ENCODE peak calls at places on chromosomes 16 and 17, in nine cellular contexts. U is NB4, W is fibroblast of lung, N is retinal pigment epithelial cell, T is heart right ventricle, Y is psoas muscle, M is IMR-90, V is cardiac muscle cell, C is lower leg skin. Q is an unnamed sample.
A peak's percentile ranks its signal among the peaks of the same experiment; 100 is the strongest.

GRCh38 chr16:4110680-4111079 is 5.6 kb downstream of the ADCY9 start:
- DNase-seq in Y (no peak), T (no peak), V (no peak), N (no peak), C (no peak), W (no peak), U (no peak), M (no peak), Q (no peak)

GRCh38 chr17:66423436-66423922 is 121.1 kb downstream of the PRKCA start:
- DNase-seq in V (peak; percentile 21), W (peak; percentile 60), T (no peak), M (no peak), N (no peak), U (no peak), C (no peak), Y (no peak), Q (peak; percentile 44)

GRCh38 chr16:80973991-80974390 is 32.7 kb downstream of the CMC2 start:
- DNase-seq in T (no peak), N (no peak), U (no peak), V (no peak), Y (no peak), C (no peak), M (peak; percentile 38), W (no peak), Q (no peak)

GRCh38 chr16:1823821-1824220 is 2.8 kb downstream of the HAGH start:
- DNase-seq in M (peak; percentile 59), Y (no peak), U (peak; percentile 83), W (peak; percentile 47), T (no peak), C (no peak), N (peak; percentile 19), V (peak; percentile 58), Q (peak; percentile 39)

GRCh38 chr17:73711184-73711583 is 66.9 kb upstream of the SDK2 start:
- DNase-seq in Y (no peak), C (no peak), V (no peak), T (no peak), N (no peak), W (no peak), M (no peak), U (peak; percentile 33), Q (no peak)

GRCh38 chr17:37273419-37274051 is 102.2 kb upstream of the C17orf78 start:
- DNase-seq in C (no peak), M (peak; percentile 84), N (peak; percentile 93), T (no peak), U (peak; percentile 40), Y (no peak), W (peak; percentile 18), V (peak; percentile 62), Q (peak; percentile 37)

GRCh38 chr17:50934672-50935200 is 68.6 kb upstream of the TOB1 start:
- DNase-seq in C (no peak), W (no peak), N (no peak), T (no peak), Y (no peak), U (no peak), M (no peak), V (no peak), Q (no peak)

GRCh38 chr17:47413872-47414271 is 90.1 kb downstream of the EFCAB13 start:
- DNase-seq in Y (no peak), T (no peak), C (no peak), V (no peak), M (peak; percentile 15), U (no peak), N (no peak), W (no peak), Q (no peak)

DNA sequence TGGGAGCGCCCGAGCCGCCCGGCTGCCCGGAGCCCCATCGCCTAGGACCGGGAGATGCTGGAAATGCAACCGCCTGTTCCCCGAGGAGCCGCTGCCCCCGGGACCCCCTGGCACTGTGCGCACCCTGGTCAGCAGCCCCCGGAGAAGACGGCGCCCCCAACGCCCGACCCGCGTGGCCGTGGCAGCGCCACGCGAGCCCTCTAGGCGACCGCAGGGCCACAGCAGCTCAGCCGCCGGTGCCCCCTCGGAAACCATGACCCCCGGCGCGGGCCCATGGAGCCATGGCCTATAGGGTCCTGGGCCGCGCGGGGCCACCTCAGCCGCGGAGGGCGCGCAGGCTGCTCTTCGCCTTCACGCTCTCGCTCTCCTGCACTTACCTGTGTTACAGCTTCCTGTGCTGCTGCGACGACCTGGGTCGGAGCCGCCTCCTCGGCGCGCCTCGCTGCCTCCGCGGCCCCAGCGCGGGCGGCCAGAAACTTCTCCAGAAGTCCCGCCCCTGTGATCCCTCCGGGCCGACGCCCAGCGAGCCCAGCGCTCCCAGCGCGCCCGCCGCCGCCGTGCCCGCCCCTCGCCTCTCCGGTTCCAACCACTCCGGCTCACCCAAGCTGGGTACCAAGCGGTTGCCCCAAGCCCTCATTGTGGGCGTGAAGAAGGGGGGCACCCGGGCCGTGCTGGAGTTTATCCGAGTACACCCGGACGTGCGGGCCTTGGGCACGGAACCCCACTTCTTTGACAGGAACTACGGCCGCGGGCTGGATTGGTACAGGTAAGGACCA is 556 bp downstream of the HS3ST2 start:
- DNase-seq in W (no peak), M (no peak), T (no peak), U (no peak), Y (no peak), C (peak; percentile 84), N (no peak), V (no peak), Q (no peak)
- TF ChIP-seq CTCF in W (no peak), M (no peak), T (no peak), U (no peak), Y (no peak), C (no peak), N (no peak), V (no peak), Q (no peak)

DNA sequence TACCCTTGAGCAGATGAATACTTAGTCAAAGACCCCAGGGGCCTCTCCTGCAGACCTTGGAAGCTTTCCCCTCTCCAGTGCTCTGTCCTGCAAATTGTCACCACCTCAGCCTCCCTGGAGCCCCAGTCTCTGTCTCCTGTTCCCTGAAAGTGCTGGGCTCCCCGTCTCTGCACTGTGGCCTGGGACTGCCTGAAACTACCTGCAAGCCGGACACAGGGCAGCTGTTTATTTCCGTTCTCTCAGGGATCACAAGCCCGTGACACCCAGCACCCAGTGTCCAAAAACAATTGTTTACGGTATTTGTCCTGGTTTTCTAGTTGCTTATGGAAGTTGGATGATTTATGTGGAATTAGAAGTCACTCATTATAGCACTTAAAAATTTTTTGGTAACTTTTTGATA is 81.6 kb upstream of the CHMP6 start:
- DNase-seq in Y (no peak), M (no peak), N (no peak), V (no peak), U (no peak), W (no peak), T (no peak), C (no peak), Q (no peak)
- H3K4me3 ChIP-seq in Y (no peak overlapping the region), M (no peak overlapping the region), N (no peak overlapping the region), V (no peak overlapping the region), U (no peak overlapping the region), W (no peak overlapping the region), T (no peak overlapping the region), C (no peak overlapping the region), Q (no peak overlapping the region)

DNA sequence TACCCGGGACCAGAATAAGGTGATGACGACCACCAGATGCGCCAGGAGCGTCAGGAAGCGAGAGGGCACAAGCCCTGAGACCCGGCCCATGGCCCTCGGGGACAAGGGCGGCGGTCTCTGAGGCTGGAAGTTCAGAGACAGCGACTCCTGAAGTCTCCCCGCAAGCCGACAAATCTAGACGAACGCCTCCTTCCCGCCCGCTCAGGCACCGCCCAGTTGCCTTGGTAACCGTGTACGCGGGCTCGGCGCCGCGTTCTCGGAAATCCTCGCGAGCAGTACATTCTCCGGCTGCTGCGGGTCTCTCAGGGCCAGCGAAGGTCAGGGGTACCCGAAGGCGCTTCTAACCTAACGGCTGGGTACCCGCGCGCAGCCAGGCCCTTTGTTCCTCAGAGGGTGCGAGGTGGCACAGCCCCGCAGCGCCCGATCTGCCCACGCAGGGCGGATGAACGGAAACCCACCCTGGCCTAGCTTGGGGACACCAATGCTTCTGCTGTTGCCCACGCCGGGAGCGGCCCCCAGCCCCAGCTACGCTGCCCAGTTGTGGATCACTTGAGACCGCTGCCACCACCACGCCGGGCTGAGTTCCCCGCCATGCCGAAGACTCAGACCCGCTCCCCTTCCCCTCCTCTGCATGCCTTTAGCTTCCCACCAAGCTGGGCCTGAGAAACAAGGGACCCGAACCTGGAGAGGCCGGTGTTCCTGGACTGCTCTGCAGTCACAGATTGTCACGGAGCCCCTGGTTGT is at the start of gene TMEM107:
- DNase-seq in T (peak; percentile 90), W (peak; percentile 75), N (no peak), U (peak; percentile 88), V (peak; percentile 92), C (peak; percentile 97), M (peak; percentile 72), Y (peak; percentile 86), Q (peak; percentile 81)
- TF ChIP-seq CTCF in T (peak; percentile 45), W (no peak), N (no peak), U (no peak), V (no peak), C (no peak), M (no peak), Y (no peak), Q (no peak)

DNA sequence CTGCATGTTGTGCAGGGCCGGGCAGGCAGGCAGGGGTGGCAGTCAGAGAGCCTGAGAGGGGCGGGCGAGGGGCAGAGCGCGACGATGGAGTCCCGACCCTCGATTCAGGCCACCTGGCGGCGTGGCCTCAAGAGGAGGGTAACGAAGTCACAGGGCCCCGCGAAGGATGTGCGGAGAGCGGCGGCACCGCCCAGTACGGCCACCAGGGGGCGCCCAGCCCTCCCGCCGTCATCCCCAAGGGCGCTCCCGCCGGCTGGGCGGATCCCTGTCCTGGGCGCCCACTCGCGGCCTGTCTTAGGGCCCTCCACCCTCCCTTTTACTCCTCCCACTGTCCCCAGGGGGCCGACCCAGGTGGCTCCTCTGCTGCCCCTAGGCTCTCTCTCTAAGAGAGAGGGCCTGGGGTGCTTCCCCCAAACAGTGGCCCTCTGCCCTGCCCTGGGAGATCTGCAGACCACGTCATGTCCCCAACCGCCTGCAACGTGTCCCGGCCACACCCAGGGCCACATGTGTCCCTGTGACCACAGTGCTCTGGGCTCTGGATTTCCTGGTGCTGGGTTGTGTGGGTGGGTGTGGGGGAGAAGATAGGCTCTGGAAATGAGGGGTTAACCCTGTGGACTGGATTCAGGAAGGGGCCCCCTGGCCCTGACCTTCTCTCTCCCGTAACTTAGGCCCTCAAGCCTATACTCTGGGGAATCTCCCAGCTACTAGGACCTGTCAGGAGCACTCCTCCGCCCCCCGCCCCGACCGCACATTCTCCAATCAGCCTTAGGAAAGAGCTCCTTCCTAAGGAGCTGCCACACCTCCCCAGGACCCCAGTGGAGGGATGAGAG is 5.9 kb downstream of the DPEP2 start:
- DNase-seq in Y (peak; percentile 85), M (peak; percentile 47), T (peak; percentile 84), C (peak; percentile 94), W (peak; percentile 50), V (peak; percentile 81), U (peak; percentile 88), N (no peak), Q (peak; percentile 59)
- H3K4me3 ChIP-seq in Y (peak overlapping the region; percentile 64), M (no peak overlapping the region), T (peak overlapping the region; percentile 33), C (no peak overlapping the region), W (no peak overlapping the region), V (no peak overlapping the region), U (no peak overlapping the region), N (no peak overlapping the region), Q (no peak overlapping the region)

Q was measured in astrocyte of the spinal cord.